ENCODE peak calls at places on chromosome 1, in eight cellular contexts. M, L, Y, Z, I, F, R and E are unnamed samples.

GRCh38 chr1:3587133-3587733 is 24.1 kb downstream of the MEGF6 start:
- DNase-seq in M (no peak), L (no peak), Y (no peak), Z (no peak), I (no peak), F (no peak), R (peak; percentile 25), E (no peak)

GRCh38 chr1:65230741-65231439 is 78.5 kb upstream of the DNAJC6 start:
- DNase-seq in M (no peak), L (no peak), Y (no peak), Z (no peak), I (no peak), F (no peak), R (peak; percentile 63), E (no peak)

GRCh38 chr1:74343191-74343590 is 108.0 kb downstream of the TNNI3K start:
- DNase-seq in M (no peak), L (no peak), Y (no peak), Z (peak; percentile 17), I (no peak), F (peak; percentile 21), R (peak; percentile 2), E (no peak)

GRCh38 chr1:226702318-226702956 is 36.6 kb downstream of the ITPKB start:
- DNase-seq in M (peak; percentile 71), L (no peak), Y (no peak), Z (no peak), I (peak; percentile 14), F (peak; percentile 48), R (peak; percentile 75), E (no peak)

GRCh38 chr1:20405051-20405754 is 80.8 kb downstream of the CAMK2N1 start:
- DNase-seq in M (no peak), L (no peak), Y (no peak), Z (no peak), I (no peak), F (no peak), R (no peak), E (no peak)

GRCh38 chr1:55143686-55144085 is 71.5 kb downstream of the USP24 start:
- DNase-seq in M (no peak), L (no peak), Y (no peak), Z (no peak), I (peak; percentile 30), F (no peak), R (no peak), E (no peak)

GRCh38 chr1:243562473-243562872 is 287.6 kb downstream of the AKT3 start:
- DNase-seq in M (no peak), L (no peak), Y (no peak), Z (no peak), I (no peak), F (no peak), R (no peak), E (no peak)

GRCh38 chr1:60341274-60341673 is 267.7 kb upstream of the C1orf87 start:
- DNase-seq in M (no peak), L (no peak), Y (no peak), Z (no peak), I (no peak), F (no peak), R (no peak), E (no peak)

GRCh38 chr1:212290608-212291007 is 5.4 kb downstream of the PPP2R5A start:
- DNase-seq in M (no peak), L (no peak), Y (no peak), Z (no peak), I (no peak), F (no peak), R (no peak), E (no peak)

GRCh38 chr1:230167419-230167852 is 100.4 kb downstream of the GALNT2 start:
- DNase-seq in M (no peak), L (no peak), Y (no peak), Z (no peak), I (peak; percentile 32), F (no peak), R (peak; percentile 64), E (no peak)

GRCh38 chr1:179773264-179773663 is 30.2 kb downstream of the FAM163A start:
- DNase-seq in M (no peak), L (no peak), Y (no peak), Z (no peak), I (no peak), F (no peak), R (no peak), E (no peak)

GRCh38 chr1:43312638-43313515 is 12.1 kb downstream of the TIE1 start:
- DNase-seq in M (no peak), L (no peak), Y (no peak), Z (no peak), I (no peak), F (no peak), R (no peak), E (no peak)

GRCh38 chr1:41240806-41241747 is 1.0 kb downstream of the SCMH1 start:
- DNase-seq in M (peak; percentile 19), L (peak; percentile 76), Y (peak; percentile 39), Z (peak; percentile 64), I (peak; percentile 29), F (peak; percentile 64), R (peak; percentile 54), E (peak; percentile 13)
- H3K4me1 ChIP-seq in M (no peaks in the 10 kb centered on the region), L (peaks cover 34% of the 10 kb centered on the region), Y (peaks cover 5% of the 10 kb centered on the region), Z (peaks cover 22% of the 10 kb centered on the region), I (peaks cover 10% of the 10 kb centered on the region), F (peaks cover 17% of the 10 kb centered on the region), R (peaks cover 76% of the 10 kb centered on the region), E (peaks cover 6% of the 10 kb centered on the region)

GRCh38 chr1:907611-908451 is 15.9 kb upstream of the SAMD11 start:
- DNase-seq in M (no peak), L (no peak), Y (no peak), Z (no peak), I (no peak), F (peak; percentile 10), R (no peak), E (no peak)

GRCh38 chr1:910881-911721 is 12.6 kb upstream of the SAMD11 start:
- DNase-seq in M (no peak), L (no peak), Y (no peak), Z (no peak), I (peak; percentile 15), F (peak; percentile 86), R (no peak), E (no peak)

GRCh38 chr1:911875-912739 is 11.6 kb upstream of the SAMD11 start:
- DNase-seq in M (no peak), L (no peak), Y (no peak), Z (no peak), I (no peak), F (peak; percentile 14), R (no peak), E (no peak)

GRCh38 chr1:910311-910880 is 13.3 kb upstream of the SAMD11 start:
- DNase-seq in M (no peak), L (peak; percentile 41), Y (no peak), Z (no peak), I (peak; percentile 17), F (peak; percentile 14), R (no peak), E (no peak)

GRCh38 chr1:909861-910310 is 13.8 kb upstream of the SAMD11 start:
- DNase-seq in M (no peak), L (no peak), Y (no peak), Z (no peak), I (no peak), F (no peak), R (no peak), E (no peak)
- H3K4me1 ChIP-seq in M (no peaks in the 10 kb centered on the region), L (peaks cover 16% of the 10 kb centered on the region), Y (peaks cover 2% of the 10 kb centered on the region), Z (peaks cover 5% of the 10 kb centered on the region), I (peaks cover 6% of the 10 kb centered on the region), F (peaks cover 7% of the 10 kb centered on the region), R (peaks cover 12% of the 10 kb centered on the region), E (peaks cover 6% of the 10 kb centered on the region)

GRCh38 chr1:9887070-9887469 is 23.0 kb downstream of the CTNNBIP1 start:
- DNase-seq in M (no peak), L (no peak), Y (no peak), Z (no peak), I (no peak), F (no peak), R (no peak), E (no peak)
- H3K4me1 ChIP-seq in M (no peaks in the 10 kb centered on the region), L (peaks cover 27% of the 10 kb centered on the region), Y (peaks cover 27% of the 10 kb centered on the region), Z (peaks cover 56% of the 10 kb centered on the region), I (peaks cover 16% of the 10 kb centered on the region), F (no peaks in the 10 kb centered on the region), R (peaks cover 28% of the 10 kb centered on the region), E (no peaks in the 10 kb centered on the region)

GRCh38 chr1:6144175-6144574 is 35.9 kb downstream of the CHD5 start:
- DNase-seq in M (no peak), L (no peak), Y (no peak), Z (no peak), I (no peak), F (no peak), R (no peak), E (no peak)
- H3K4me1 ChIP-seq in M (no peaks in the 10 kb centered on the region), L (peaks cover 7% of the 10 kb centered on the region), Y (peaks cover 4% of the 10 kb centered on the region), Z (no peaks in the 10 kb centered on the region), I (no peaks in the 10 kb centered on the region), F (no peaks in the 10 kb centered on the region), R (no peaks in the 10 kb centered on the region), E (peaks cover 3% of the 10 kb centered on the region)

GRCh38 chr1:201634261-201634660 is 95.3 kb downstream of the NAV1 start:
- DNase-seq in M (no peak), L (no peak), Y (no peak), Z (no peak), I (no peak), F (no peak), R (peak; percentile 51), E (no peak)
- H3K4me1 ChIP-seq in M (no peaks in the 10 kb centered on the region), L (peaks cover 46% of the 10 kb centered on the region), Y (peaks cover 29% of the 10 kb centered on the region), Z (peaks cover 76% of the 10 kb centered on the region), I (no peaks in the 10 kb centered on the region), F (no peaks in the 10 kb centered on the region), R (peaks cover 27% of the 10 kb centered on the region), E (no peaks in the 10 kb centered on the region)

DNA sequence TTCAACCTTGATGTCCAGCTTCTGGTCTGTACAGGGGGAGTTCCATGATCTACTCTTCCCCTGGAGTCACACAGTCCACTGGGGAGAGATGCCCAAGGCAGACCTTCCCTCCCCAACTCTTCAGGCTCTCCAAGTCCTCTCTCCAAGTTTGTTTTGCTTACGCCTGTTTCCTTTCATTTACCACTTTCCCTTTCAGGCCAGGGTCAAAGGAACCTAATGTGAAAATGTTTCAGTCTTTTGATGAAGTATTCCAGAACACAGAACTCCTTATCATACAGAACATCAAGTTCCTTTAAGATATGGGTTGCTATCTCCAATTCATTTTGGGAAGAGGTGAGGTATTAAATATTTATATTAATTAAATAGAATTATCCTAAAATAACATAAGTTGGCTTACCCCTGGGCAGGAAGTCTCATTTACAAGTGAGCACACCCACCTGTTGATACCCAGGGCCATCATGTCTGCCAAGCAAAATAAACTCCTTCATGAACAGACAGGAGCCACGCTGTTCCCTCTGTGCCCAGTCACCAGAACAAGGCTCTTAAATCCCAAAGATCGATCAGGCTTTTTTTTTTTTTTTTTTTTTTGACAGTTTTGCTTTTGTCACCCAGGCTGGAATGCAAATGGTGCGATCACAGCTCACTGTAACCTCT is 82.2 kb upstream of the LYST start:
- DNase-seq in M (no peak), L (no peak), Y (no peak), Z (no peak), I (no peak), F (no peak), R (no peak), E (no peak)
- H3K4me1 ChIP-seq in M (no peaks in the 10 kb centered on the region), L (peaks cover 22% of the 10 kb centered on the region), Y (peaks cover 10% of the 10 kb centered on the region), Z (no peaks in the 10 kb centered on the region), I (peaks cover 10% of the 10 kb centered on the region), F (no peaks in the 10 kb centered on the region), R (no peaks in the 10 kb centered on the region), E (peaks cover 5% of the 10 kb centered on the region)

GRCh38 chr1:204307334-204307883 is 52.3 kb downstream of the PLEKHA6 start:
- DNase-seq in M (peak; percentile 41), L (no peak), Y (peak; percentile 43), Z (no peak), I (no peak), F (no peak), R (peak; percentile 67), E (no peak)
- H3K4me1 ChIP-seq in M (no peaks in the 10 kb centered on the region), L (peaks cover 9% of the 10 kb centered on the region), Y (peaks cover 3% of the 10 kb centered on the region), Z (peaks cover 3% of the 10 kb centered on the region), I (no peaks in the 10 kb centered on the region), F (no peaks in the 10 kb centered on the region), R (peaks cover 17% of the 10 kb centered on the region), E (no peaks in the 10 kb centered on the region)